ENCODE peak calls at places on chromosome 18, in six cellular contexts. One of them, this sample, is unnamed. For H3K27me3, the result is how much of the 10 kb centered on the place peaks cover.

GRCh38 chr18:62558015-62558663 is 35.3 kb downstream of the ZCCHC2 start:
- DNase-seq in astrocyte: no peak
- DNase-seq in IMR-90: no peak
- DNase-seq in neural progenitor cell: no peak
- DNase-seq in mesenchymal stem cell: no peak
- DNase-seq in GM23248: no peak
- DNase-seq in this sample: no peak

GRCh38 chr18:57771183-57771582 is 31.9 kb downstream of the ATP8B1 start:
- DNase-seq in IMR-90: no peak
- DNase-seq in GM23248: no peak
- DNase-seq in astrocyte: no peak
- DNase-seq in mesenchymal stem cell: no peak
- DNase-seq in neural progenitor cell: no peak
- DNase-seq in this sample: no peak

GRCh38 chr18:46761054-46761769 is 4.4 kb upstream of the ST8SIA5 start:
- DNase-seq in GM23248: no peak
- DNase-seq in IMR-90: no peak
- DNase-seq in neural progenitor cell: no peak
- DNase-seq in mesenchymal stem cell: no peak
- DNase-seq in astrocyte: no peak
- DNase-seq in this sample: no peak

GRCh38 chr18:55790296-55790695 is 202.3 kb upstream of the TCF4 start:
- DNase-seq in GM23248: peak
- DNase-seq in mesenchymal stem cell: peak
- DNase-seq in astrocyte: peak
- DNase-seq in neural progenitor cell: no peak
- DNase-seq in IMR-90: peak
- DNase-seq in this sample: peak

GRCh38 chr18:74895686-74896085 is 298.0 kb downstream of the ZNF407 start:
- DNase-seq in IMR-90: peak
- DNase-seq in GM23248: peak
- DNase-seq in astrocyte: peak
- DNase-seq in neural progenitor cell: peak
- DNase-seq in mesenchymal stem cell: peak
- DNase-seq in this sample: peak

GRCh38 chr18:35076556-35076955 is 35.3 kb downstream of the MAPRE2 start:
- DNase-seq in neural progenitor cell: no peak
- DNase-seq in IMR-90: peak
- DNase-seq in astrocyte: peak
- DNase-seq in GM23248: peak
- DNase-seq in mesenchymal stem cell: peak
- DNase-seq in this sample: peak

GRCh38 chr18:35695803-35696202 is 114.3 kb downstream of the GALNT1 start:
- DNase-seq in mesenchymal stem cell: no peak
- DNase-seq in IMR-90: no peak
- DNase-seq in GM23248: no peak
- DNase-seq in neural progenitor cell: no peak
- DNase-seq in astrocyte: no peak
- DNase-seq in this sample: no peak

GRCh38 chr18:26941608-26942007 is 76.1 kb upstream of the AQP4 start:
- DNase-seq in neural progenitor cell: no peak
- DNase-seq in astrocyte: no peak
- DNase-seq in GM23248: no peak
- DNase-seq in IMR-90: no peak
- DNase-seq in mesenchymal stem cell: no peak
- DNase-seq in this sample: no peak

GRCh38 chr18:33212363-33212762 is 228.2 kb downstream of the CCDC178 start:
- DNase-seq in neural progenitor cell: no peak
- DNase-seq in astrocyte: no peak
- DNase-seq in IMR-90: no peak
- DNase-seq in mesenchymal stem cell: no peak
- DNase-seq in GM23248: peak
- DNase-seq in this sample: peak

GRCh38 chr18:75360941-75361340 is 66.6 kb downstream of the SMIM21 start:
- DNase-seq in neural progenitor cell: no peak
- DNase-seq in GM23248: no peak
- DNase-seq in mesenchymal stem cell: no peak
- DNase-seq in astrocyte: no peak
- DNase-seq in IMR-90: no peak
- DNase-seq in this sample: no peak

GRCh38 chr18:8744656-8745055 is 39.3 kb downstream of the MTCL1 start:
- DNase-seq in IMR-90: peak
- DNase-seq in neural progenitor cell: no peak
- DNase-seq in GM23248: no peak
- DNase-seq in mesenchymal stem cell: no peak
- DNase-seq in astrocyte: no peak
- DNase-seq in this sample: no peak

GRCh38 chr18:57242285-57242684 is 95.4 kb downstream of the BOD1L2 start:
- DNase-seq in IMR-90: no peak
- DNase-seq in astrocyte: no peak
- DNase-seq in mesenchymal stem cell: no peak
- DNase-seq in neural progenitor cell: no peak
- DNase-seq in GM23248: no peak
- DNase-seq in this sample: no peak

GRCh38 chr18:12702221-12703095 is at the start of the genes CEP76 and PSMG2:
- DNase-seq in neural progenitor cell: peak
- DNase-seq in GM23248: peak
- DNase-seq in astrocyte: peak
- DNase-seq in mesenchymal stem cell: peak
- DNase-seq in IMR-90: peak
- DNase-seq in this sample: peak

DNA sequence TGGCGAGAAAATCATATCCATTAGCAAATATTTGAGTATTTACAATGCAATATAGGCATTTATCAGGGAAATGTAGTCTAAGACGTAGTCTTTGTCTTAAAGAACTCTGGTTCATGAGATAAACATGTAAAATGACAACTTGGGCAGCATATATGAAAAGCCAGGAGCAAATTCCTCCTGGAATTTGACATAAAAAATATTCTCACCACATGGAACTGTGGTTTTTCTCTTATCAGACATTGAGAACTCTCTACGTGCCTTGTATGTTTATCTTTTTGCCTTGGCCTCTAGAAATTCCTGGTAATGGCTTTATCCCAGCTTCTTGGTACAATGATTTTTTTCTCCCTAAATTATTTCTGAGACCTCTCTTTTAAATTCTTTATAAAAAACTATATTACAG is 2.8 kb downstream of the MAPK4 start:
- DNase-seq in IMR-90: no peak
- DNase-seq in astrocyte: no peak
- DNase-seq in neural progenitor cell: no peak
- DNase-seq in GM23248: no peak
- DNase-seq in mesenchymal stem cell: no peak
- DNase-seq in this sample: no peak
- H3K27me3 ChIP-seq in IMR-90: under half
- H3K27me3 ChIP-seq in astrocyte: under half
- H3K27me3 ChIP-seq in neural progenitor cell: half or more
- H3K27me3 ChIP-seq in GM23248: under half
- H3K27me3 ChIP-seq in mesenchymal stem cell: half or more
- H3K27me3 ChIP-seq in this sample: under half

GRCh38 chr18:76657911-76658475 is 163.0 kb upstream of the ZNF516 start:
- DNase-seq in neural progenitor cell: no peak
- DNase-seq in mesenchymal stem cell: no peak
- DNase-seq in IMR-90: no peak
- DNase-seq in GM23248: no peak
- DNase-seq in astrocyte: no peak
- DNase-seq in this sample: no peak
- H3K9ac ChIP-seq in neural progenitor cell: no peak
- H3K9ac ChIP-seq in mesenchymal stem cell: no peak
- H3K9ac ChIP-seq in IMR-90: no peak
- H3K9ac ChIP-seq in GM23248: no peak
- H3K9ac ChIP-seq in astrocyte: no peak
- H3K9ac ChIP-seq in this sample: no peak

GRCh38 chr18:79385749-79386341 is 9.9 kb upstream of the NFATC1 start:
- DNase-seq in IMR-90: no peak
- DNase-seq in mesenchymal stem cell: no peak
- DNase-seq in GM23248: no peak
- DNase-seq in neural progenitor cell: no peak
- DNase-seq in astrocyte: no peak
- DNase-seq in this sample: no peak
- H3K27me3 ChIP-seq in IMR-90: under half
- H3K27me3 ChIP-seq in mesenchymal stem cell: half or more
- H3K27me3 ChIP-seq in GM23248: under half
- H3K27me3 ChIP-seq in neural progenitor cell: under half
- H3K27me3 ChIP-seq in astrocyte: under half
- H3K27me3 ChIP-seq in this sample: under half

DNA sequence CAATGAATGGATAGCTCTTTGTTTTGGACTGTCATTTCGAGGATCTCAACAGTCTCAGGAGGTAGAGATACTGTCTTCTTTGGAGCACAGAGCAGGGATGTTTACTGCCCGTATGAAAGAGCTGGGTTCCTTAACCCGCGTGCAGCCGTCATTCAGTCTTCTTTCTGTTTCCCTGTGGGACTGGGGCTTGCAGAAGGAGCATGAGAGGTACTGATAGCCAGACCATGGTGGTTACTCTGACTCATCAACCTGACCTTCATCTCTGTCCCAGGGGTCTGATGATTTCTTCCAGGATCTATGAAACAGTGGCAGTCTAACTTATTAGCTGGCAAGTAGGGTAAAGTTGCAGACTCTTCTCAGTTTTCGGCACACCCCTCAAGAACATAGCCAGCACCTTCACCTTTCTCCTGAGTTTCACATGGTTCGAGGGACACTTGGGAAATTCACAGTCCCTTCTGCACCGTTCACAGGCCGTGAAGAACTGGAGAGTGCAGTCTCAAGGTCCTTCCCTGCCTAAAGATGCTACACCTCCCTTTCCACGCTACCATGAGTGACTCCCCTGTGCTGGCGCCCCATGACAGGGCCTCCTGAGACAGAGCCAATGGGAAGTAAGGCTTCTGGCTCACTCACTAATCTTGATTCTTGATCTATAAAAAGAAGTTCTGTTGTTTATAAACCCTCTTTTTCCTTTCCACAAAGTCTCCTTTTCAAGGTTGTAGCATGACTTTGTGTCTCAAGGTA is 226.2 kb downstream of the MC4R start:
- DNase-seq in GM23248: peak
- DNase-seq in astrocyte: peak
- DNase-seq in neural progenitor cell: no peak
- DNase-seq in IMR-90: no peak
- DNase-seq in mesenchymal stem cell: peak
- DNase-seq in this sample: peak
- H3K9ac ChIP-seq in GM23248: no peak
- H3K9ac ChIP-seq in astrocyte: no peak
- H3K9ac ChIP-seq in neural progenitor cell: no peak
- H3K9ac ChIP-seq in IMR-90: no peak
- H3K9ac ChIP-seq in mesenchymal stem cell: no peak
- H3K9ac ChIP-seq in this sample: no peak

GRCh38 chr18:39359636-39360035 is 1794.0 kb upstream of the CELF4 start:
- DNase-seq in mesenchymal stem cell: no peak
- DNase-seq in GM23248: no peak
- DNase-seq in neural progenitor cell: peak
- DNase-seq in astrocyte: no peak
- DNase-seq in IMR-90: no peak
- DNase-seq in this sample: no peak

GRCh38 chr18:39360072-39360471 is 1794.5 kb upstream of the CELF4 start:
- DNase-seq in IMR-90: no peak
- DNase-seq in GM23248: no peak
- DNase-seq in mesenchymal stem cell: no peak
- DNase-seq in astrocyte: no peak
- DNase-seq in neural progenitor cell: no peak
- DNase-seq in this sample: no peak
- H3K27me3 ChIP-seq in IMR-90: under half
- H3K27me3 ChIP-seq in GM23248: under half
- H3K27me3 ChIP-seq in mesenchymal stem cell: under half
- H3K27me3 ChIP-seq in astrocyte: under half
- H3K27me3 ChIP-seq in neural progenitor cell: under half
- H3K27me3 ChIP-seq in this sample: under half

GRCh38 chr18:28174181-28174906 is 2.6 kb downstream of the CDH2 start:
- DNase-seq in GM23248: no peak
- DNase-seq in astrocyte: no peak
- DNase-seq in mesenchymal stem cell: no peak
- DNase-seq in neural progenitor cell: no peak
- DNase-seq in IMR-90: no peak
- DNase-seq in this sample: no peak
- H3K9ac ChIP-seq in GM23248: peak
- H3K9ac ChIP-seq in astrocyte: peak
- H3K9ac ChIP-seq in mesenchymal stem cell: no peak
- H3K9ac ChIP-seq in neural progenitor cell: peak
- H3K9ac ChIP-seq in IMR-90: no peak
- H3K9ac ChIP-seq in this sample: no peak

DNA sequence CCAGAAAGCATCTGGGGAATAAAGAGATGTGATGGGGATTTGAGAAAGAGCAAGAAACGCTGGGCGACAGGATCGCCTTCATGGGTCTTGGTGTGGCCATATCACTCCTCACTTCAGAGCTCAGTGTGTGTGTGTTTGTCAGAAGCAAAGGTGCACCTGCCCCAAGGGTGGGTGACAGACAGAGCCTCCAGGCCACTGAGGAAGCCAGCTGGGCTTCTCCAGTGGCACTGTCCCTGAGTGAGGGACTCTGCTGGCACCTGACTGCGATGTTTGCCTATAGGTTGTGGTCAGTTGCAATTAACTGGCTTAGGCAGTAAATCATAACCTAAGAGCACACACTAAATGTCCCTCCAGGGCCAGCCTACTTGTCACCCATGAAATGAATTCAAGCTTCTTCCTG is 23.5 kb upstream of the GNAL start:
- DNase-seq in IMR-90: no peak
- DNase-seq in GM23248: no peak
- DNase-seq in neural progenitor cell: no peak
- DNase-seq in astrocyte: no peak
- DNase-seq in mesenchymal stem cell: no peak
- DNase-seq in this sample: no peak
- H3K27me3 ChIP-seq in IMR-90: under half
- H3K27me3 ChIP-seq in GM23248: under half
- H3K27me3 ChIP-seq in neural progenitor cell: under half
- H3K27me3 ChIP-seq in astrocyte: under half
- H3K27me3 ChIP-seq in mesenchymal stem cell: half or more
- H3K27me3 ChIP-seq in this sample: under half

DNA sequence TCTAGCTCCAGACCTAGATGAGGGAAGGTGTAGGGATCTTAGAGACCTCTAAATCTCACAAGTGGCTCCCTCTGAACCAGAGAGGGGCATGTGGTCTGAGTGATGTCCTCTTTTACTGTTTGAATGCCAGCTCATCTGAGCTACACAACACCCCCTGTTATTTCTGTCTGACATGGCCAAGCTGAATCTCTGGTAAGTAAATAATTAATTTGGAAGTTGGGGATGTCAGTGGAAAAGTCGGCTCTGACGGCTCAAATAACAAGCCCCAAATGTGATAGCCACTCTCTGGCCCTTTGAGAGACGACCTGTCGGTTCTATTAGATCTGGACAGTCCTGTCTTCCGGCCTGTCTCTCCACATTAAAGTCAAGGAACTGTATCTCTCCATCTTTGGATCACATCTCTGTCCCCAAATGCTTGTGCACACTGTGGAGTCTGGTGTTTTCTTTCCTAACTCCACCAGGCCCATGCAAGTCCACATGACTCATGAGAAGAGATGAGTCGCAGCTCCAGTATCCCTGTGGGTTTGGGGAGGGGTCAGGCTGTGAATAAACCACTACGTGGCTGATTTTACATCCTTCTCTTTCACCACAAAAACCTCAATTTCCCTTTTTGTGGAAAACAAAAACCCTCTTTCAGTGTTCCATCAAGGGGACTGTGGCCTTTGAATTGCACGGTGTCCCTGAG is 52.5 kb downstream of the SETBP1 start:
- DNase-seq in astrocyte: peak
- DNase-seq in IMR-90: peak
- DNase-seq in neural progenitor cell: no peak
- DNase-seq in GM23248: peak
- DNase-seq in mesenchymal stem cell: peak
- DNase-seq in this sample: peak
- H3K9ac ChIP-seq in astrocyte: no peak
- H3K9ac ChIP-seq in IMR-90: no peak
- H3K9ac ChIP-seq in neural progenitor cell: no peak
- H3K9ac ChIP-seq in GM23248: peak
- H3K9ac ChIP-seq in mesenchymal stem cell: peak
- H3K9ac ChIP-seq in this sample: no peak

This sample was measured in fibroblast of lung.